ENCODE peak calls at places on chromosomes 3 and 15, in five cellular contexts. H is brain microvascular endothelial cell, W is dorsolateral prefrontal cortex, G is body of pancreas, K is upper lobe of right lung. Z is an unnamed sample.

GRCh38 chr3:193335031-193335430 is 43.5 kb downstream of the ATP13A5 start:
- DNase-seq in W (no peak), K (no peak), G (no peak), H (no peak), Z (no peak)

GRCh38 chr3:119898478-119899177 is 116.7 kb downstream of the NR1I2 start:
- DNase-seq in G (no peak), W (no peak), H (no peak), K (no peak), Z (no peak)

GRCh38 chr15:63503739-63504246 is 600 bp upstream of the USP3 start:
- DNase-seq in G (peak), W (peak), H (peak), K (no peak), Z (no peak)

GRCh38 chr3:115720988-115721387 is 97.7 kb downstream of the GAP43 start:
- DNase-seq in W (no peak), K (no peak), G (no peak), H (no peak), Z (no peak)

GRCh38 chr3:181265750-181266333 is 276.3 kb upstream of the DNAJC19 start:
- DNase-seq in K (no peak), W (no peak), H (no peak), G (no peak), Z (no peak)

GRCh38 chr3:144403040-144403457 is 431.4 kb downstream of the DIPK2A start:
- DNase-seq in H (peak), W (no peak), K (no peak), G (no peak), Z (no peak)

GRCh38 chr3:31391150-31391549 is 141.6 kb upstream of the STT3B start:
- DNase-seq in G (no peak), W (no peak), K (no peak), H (no peak), Z (no peak)

GRCh38 chr3:172217877-172218276 is 178.5 kb downstream of the FNDC3B start:
- DNase-seq in W (no peak), H (no peak), K (no peak), G (no peak), Z (no peak)

GRCh38 chr15:56910801-56911200 is 7.6 kb upstream of the TCF12 start:
- DNase-seq in W (no peak), H (no peak), K (no peak), G (no peak), Z (no peak)

GRCh38 chr15:57861805-57862586 is 155.5 kb downstream of the POLR2M start:
- DNase-seq in W (no peak), G (no peak), H (peak), K (no peak), Z (no peak)

GRCh38 chr3:142951814-142952213 is 11.7 kb downstream of the PAQR9 start:
- DNase-seq in W (no peak), H (no peak), K (no peak), G (no peak), Z (no peak)

GRCh38 chr15:100330221-100330620 is 11.6 kb downstream of the ADAMTS17 start:
- DNase-seq in W (no peak), K (no peak), G (no peak), H (no peak), Z (peak)

GRCh38 chr3:189308594-189308993 is 136.8 kb downstream of the TPRG1 start:
- DNase-seq in G (no peak), K (no peak), W (no peak), H (no peak), Z (no peak)

GRCh38 chr3:108509873-108510272 is 523 bp downstream of the MYH15 start:
- DNase-seq in H (no peak), G (no peak), K (no peak), W (no peak), Z (no peak)

GRCh38 chr3:139340784-139341183 is 3.0 kb upstream of the MRPS22 start:
- DNase-seq in K (no peak), G (no peak), H (no peak), W (no peak), Z (no peak)

GRCh38 chr3:139975592-139976360 is 40.8 kb downstream of the CLSTN2 start:
- DNase-seq in W (no peak), H (peak), K (no peak), G (no peak), Z (no peak)

GRCh38 chr3:177554900-177555759 is 357.8 kb upstream of the TBL1XR1 start:
- DNase-seq in H (peak), K (no peak), W (peak), G (no peak), Z (no peak)

GRCh38 chr3:15602146-15602536 is 596 bp downstream of the BTD start:
- DNase-seq in W (no peak), G (no peak), H (no peak), K (no peak), Z (no peak)

GRCh38 chr3:15606434-15606891 is 4.9 kb downstream of the BTD start:
- DNase-seq in K (no peak), W (no peak), G (peak), H (no peak), Z (no peak)

GRCh38 chr3:15595955-15596354 is 5.4 kb downstream of the HACL1 start:
- DNase-seq in W (no peak), H (no peak), K (no peak), G (no peak), Z (no peak)

GRCh38 chr3:15601046-15601398 is 347 bp downstream of the HACL1 start:
- DNase-seq in K (no peak), H (peak), W (no peak), G (no peak), Z (no peak)

GRCh38 chr3:15601399-15602145 is at the start of the genes BTD and HACL1:
- DNase-seq in G (peak), K (peak), H (peak), W (peak), Z (peak)
- TF ChIP-seq CTCF in G (peak), K (no peak), H (peak), W (peak), Z (peak)

GRCh38 chr3:153161138-153161713 is 800 bp upstream of the RAP2B start:
- DNase-seq in K (peak), W (peak), H (peak), G (peak), Z (peak)

GRCh38 chr3:153163349-153164008 is 1.5 kb downstream of the RAP2B start:
- DNase-seq in K (no peak), H (no peak), W (no peak), G (no peak), Z (no peak)

GRCh38 chr3:153162513-153163348 is 705 bp downstream of the RAP2B start:
- DNase-seq in H (no peak), K (peak), G (peak), W (peak), Z (no peak)

GRCh38 chr3:153160451-153161137 is 1.4 kb upstream of the RAP2B start:
- DNase-seq in W (peak), G (peak), H (peak), K (peak), Z (peak)

DNA sequence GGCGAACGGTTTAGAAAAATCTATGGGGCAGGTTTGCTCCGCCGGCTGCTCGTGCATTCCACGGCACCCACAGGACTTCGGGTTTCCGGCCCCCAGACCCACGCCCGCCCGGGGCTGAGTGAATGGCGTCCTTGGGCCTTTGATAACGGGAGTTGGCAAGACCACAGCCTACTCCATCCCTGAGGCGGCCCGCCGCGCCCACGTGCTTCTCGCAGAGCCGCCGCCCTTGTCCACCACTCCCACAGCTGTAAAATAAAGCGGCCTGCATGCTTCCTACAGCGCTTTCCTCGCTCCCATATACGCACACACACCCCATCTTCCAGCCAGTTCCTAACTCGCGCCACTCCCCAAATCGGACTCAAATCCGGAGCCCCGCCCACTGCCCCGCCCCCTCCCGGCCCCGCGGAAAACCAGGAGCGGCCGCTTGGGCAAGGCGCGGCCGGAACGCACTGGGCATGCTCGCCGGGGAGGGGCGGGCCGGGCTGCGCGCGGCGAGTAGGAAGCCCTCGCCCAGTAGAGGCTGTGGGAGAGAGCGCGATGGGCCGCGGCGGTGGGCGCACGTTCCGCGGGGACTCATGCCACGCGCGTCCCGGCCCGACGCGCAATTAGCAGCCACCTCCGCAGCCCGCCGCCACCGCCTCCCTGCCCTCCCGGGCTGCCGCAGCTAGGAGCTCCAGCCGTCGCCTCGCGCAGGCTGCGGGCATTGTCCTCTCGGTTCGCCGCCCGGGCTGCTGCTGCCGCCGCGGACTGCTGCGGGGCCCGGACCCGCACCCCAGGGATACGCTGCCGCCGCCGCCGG is at the start of gene RAP2B:
- DNase-seq in K (peak), H (peak), G (peak), W (peak), Z (peak)
- TF ChIP-seq CTCF in K (no peak), H (no peak), G (peak), W (peak), Z (peak)

DNA sequence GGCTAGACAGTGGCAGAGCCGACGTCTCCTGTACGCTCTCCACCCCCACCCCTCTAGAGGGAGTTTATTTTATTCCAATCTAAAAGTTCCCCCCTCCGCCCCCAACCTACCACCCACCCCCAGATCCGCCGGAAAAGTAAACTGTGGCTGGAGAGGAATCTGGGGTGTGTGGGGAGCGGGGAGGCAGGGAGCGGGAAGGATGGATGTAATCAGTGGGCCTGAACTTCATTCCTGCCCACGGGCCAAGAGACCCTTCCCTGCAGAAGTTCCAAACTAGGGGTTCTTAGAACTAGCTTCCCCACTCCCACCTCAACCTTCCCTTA is 547 bp upstream of the CSRNP1 start:
- DNase-seq in G (no peak), W (no peak), H (no peak), K (no peak), Z (no peak)
- TF ChIP-seq CTCF in G (no peak), W (no peak), H (no peak), K (peak), Z (no peak)

GRCh38 chr3:151919446-151919845 is 46.0 kb downstream of the SUCNR1 start:
- DNase-seq in W (no peak), G (no peak), K (no peak), H (no peak), Z (no peak)

GRCh38 chr3:151919030-151919328 is 45.5 kb downstream of the SUCNR1 start:
- DNase-seq in G (no peak), K (no peak), W (no peak), H (no peak), Z (no peak)

GRCh38 chr3:151916781-151917180 is 43.3 kb downstream of the SUCNR1 start:
- DNase-seq in K (no peak), H (no peak), W (no peak), G (no peak), Z (no peak)

GRCh38 chr3:151923901-151924300 is 50.5 kb downstream of the SUCNR1 start:
- DNase-seq in G (no peak), W (no peak), H (no peak), K (no peak), Z (no peak)

DNA sequence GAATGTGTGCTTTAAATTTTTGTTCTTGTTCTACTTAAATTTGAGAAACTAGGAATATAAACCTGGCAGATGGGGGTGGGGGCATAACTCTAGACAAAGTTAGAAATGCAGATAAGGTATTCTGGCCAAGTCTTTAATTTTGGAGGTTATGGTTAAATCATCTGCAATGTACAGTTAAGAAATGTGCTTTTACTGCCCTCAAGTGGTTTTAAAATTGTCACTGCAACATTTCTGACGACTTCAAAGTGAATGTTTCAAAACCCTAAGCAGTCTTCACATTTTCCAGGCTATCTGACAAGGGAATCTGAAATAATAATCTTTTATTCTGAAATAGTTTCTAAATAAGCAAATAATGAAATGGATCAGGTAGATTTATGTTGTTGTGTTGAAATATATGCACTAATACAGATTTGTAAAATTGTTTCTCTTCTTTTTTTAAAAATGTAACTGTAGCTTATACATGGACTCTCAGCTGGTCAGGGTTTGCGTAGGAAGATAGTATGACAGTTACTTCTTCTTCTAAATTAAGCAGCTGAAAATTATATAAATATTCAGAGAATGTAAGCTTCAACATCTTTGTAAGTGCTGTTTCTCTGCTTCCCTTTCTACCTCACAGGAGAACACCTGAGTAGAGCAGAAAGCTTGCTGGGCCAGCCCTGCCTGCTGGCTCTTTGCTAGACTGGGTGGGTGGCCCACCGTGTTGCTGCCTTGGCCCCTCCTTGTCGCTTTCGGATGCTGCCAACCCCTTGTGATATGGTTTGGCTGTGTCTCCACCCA is 45.0 kb downstream of the SUCNR1 start:
- DNase-seq in W (no peak), G (no peak), K (no peak), H (peak), Z (no peak)
- TF ChIP-seq CTCF in W (peak), G (peak), K (peak), H (peak), Z (peak)